ENCODE peak calls at places on chromosomes 4 and X, in ten cellular contexts. One of them, this sample, is unnamed.

GRCh38 chr4:76526585-76526990 is 91.6 kb downstream of the SHROOM3 start:
- DNase-seq in K562: no peak
- DNase-seq in spleen: no peak
- DNase-seq in AG04450: peak
- DNase-seq in A673: no peak
- DNase-seq in HCT116: no peak
- DNase-seq in astrocyte of the spinal cord: peak
- DNase-seq in fibroblast of mammary gland: no peak
- DNase-seq in esophagus muscularis mucosa: no peak
- DNase-seq in GM12864: no peak
- DNase-seq in this sample: no peak

GRCh38 chrX:29295987-29296680 is 708.9 kb downstream of the IL1RAPL1 start:
- DNase-seq in A673: no peak
- DNase-seq in AG04450: no peak
- DNase-seq in astrocyte of the spinal cord: peak
- DNase-seq in HCT116: no peak
- DNase-seq in GM12864: no peak
- DNase-seq in spleen: no peak
- DNase-seq in K562: no peak
- DNase-seq in esophagus muscularis mucosa: no peak
- DNase-seq in fibroblast of mammary gland: peak
- DNase-seq in this sample: no peak

GRCh38 chr4:143178923-143179322 is 5.8 kb upstream of the USP38 start:
- DNase-seq in A673: no peak
- DNase-seq in GM12864: no peak
- DNase-seq in spleen: no peak
- DNase-seq in K562: no peak
- DNase-seq in AG04450: no peak
- DNase-seq in astrocyte of the spinal cord: no peak
- DNase-seq in fibroblast of mammary gland: no peak
- DNase-seq in HCT116: no peak
- DNase-seq in esophagus muscularis mucosa: no peak
- DNase-seq in this sample: no peak

GRCh38 chr4:99087887-99088484 is 602 bp downstream of the ADH5 start:
- DNase-seq in K562: no peak
- DNase-seq in spleen: no peak
- DNase-seq in AG04450: peak
- DNase-seq in fibroblast of mammary gland: peak
- DNase-seq in GM12864: no peak
- DNase-seq in A673: peak
- DNase-seq in astrocyte of the spinal cord: peak
- DNase-seq in HCT116: no peak
- DNase-seq in esophagus muscularis mucosa: peak
- DNase-seq in this sample: peak

GRCh38 chr4:128177376-128177959 is 110.1 kb downstream of the PGRMC2 start:
- DNase-seq in K562: peak
- DNase-seq in AG04450: no peak
- DNase-seq in esophagus muscularis mucosa: no peak
- DNase-seq in A673: no peak
- DNase-seq in astrocyte of the spinal cord: peak
- DNase-seq in HCT116: no peak
- DNase-seq in GM12864: no peak
- DNase-seq in spleen: no peak
- DNase-seq in fibroblast of mammary gland: no peak
- DNase-seq in this sample: no peak

GRCh38 chr4:104967034-104967401 is 179.7 kb upstream of the TET2 start:
- DNase-seq in esophagus muscularis mucosa: no peak
- DNase-seq in astrocyte of the spinal cord: no peak
- DNase-seq in fibroblast of mammary gland: no peak
- DNase-seq in AG04450: no peak
- DNase-seq in A673: no peak
- DNase-seq in GM12864: no peak
- DNase-seq in HCT116: no peak
- DNase-seq in K562: no peak
- DNase-seq in spleen: no peak
- DNase-seq in this sample: no peak

GRCh38 chr4:43875655-43876054 is 573.0 kb downstream of the KCTD8 start:
- DNase-seq in AG04450: no peak
- DNase-seq in GM12864: no peak
- DNase-seq in HCT116: no peak
- DNase-seq in fibroblast of mammary gland: no peak
- DNase-seq in A673: no peak
- DNase-seq in astrocyte of the spinal cord: no peak
- DNase-seq in K562: no peak
- DNase-seq in esophagus muscularis mucosa: no peak
- DNase-seq in spleen: no peak
- DNase-seq in this sample: no peak

GRCh38 chr4:150280081-150280950 is 202.1 kb downstream of the DCLK2 start:
- DNase-seq in fibroblast of mammary gland: peak
- DNase-seq in esophagus muscularis mucosa: no peak
- DNase-seq in K562: no peak
- DNase-seq in AG04450: peak
- DNase-seq in spleen: no peak
- DNase-seq in astrocyte of the spinal cord: peak
- DNase-seq in GM12864: no peak
- DNase-seq in HCT116: no peak
- DNase-seq in A673: peak
- DNase-seq in this sample: peak

GRCh38 chr4:118989098-118990080 is 100.7 kb downstream of the SYNPO2 start:
- DNase-seq in GM12864: no peak
- DNase-seq in esophagus muscularis mucosa: peak
- DNase-seq in HCT116: no peak
- DNase-seq in spleen: no peak
- DNase-seq in AG04450: no peak
- DNase-seq in K562: no peak
- DNase-seq in A673: no peak
- DNase-seq in astrocyte of the spinal cord: peak
- DNase-seq in fibroblast of mammary gland: peak
- DNase-seq in this sample: peak

GRCh38 chr4:112968456-112969159 is 80.8 kb upstream of the ANK2 start:
- DNase-seq in esophagus muscularis mucosa: no peak
- DNase-seq in fibroblast of mammary gland: peak
- DNase-seq in AG04450: no peak
- DNase-seq in astrocyte of the spinal cord: peak
- DNase-seq in GM12864: no peak
- DNase-seq in K562: no peak
- DNase-seq in HCT116: no peak
- DNase-seq in A673: no peak
- DNase-seq in spleen: no peak
- DNase-seq in this sample: no peak

GRCh38 chr4:112970903-112971302 is 78.5 kb upstream of the ANK2 start:
- DNase-seq in GM12864: no peak
- DNase-seq in K562: no peak
- DNase-seq in HCT116: no peak
- DNase-seq in astrocyte of the spinal cord: no peak
- DNase-seq in spleen: no peak
- DNase-seq in AG04450: no peak
- DNase-seq in esophagus muscularis mucosa: no peak
- DNase-seq in A673: no peak
- DNase-seq in fibroblast of mammary gland: no peak
- DNase-seq in this sample: no peak

GRCh38 chr4:112966701-112967100 is 82.8 kb upstream of the ANK2 start:
- DNase-seq in fibroblast of mammary gland: no peak
- DNase-seq in esophagus muscularis mucosa: no peak
- DNase-seq in GM12864: no peak
- DNase-seq in AG04450: no peak
- DNase-seq in astrocyte of the spinal cord: no peak
- DNase-seq in A673: no peak
- DNase-seq in K562: no peak
- DNase-seq in HCT116: no peak
- DNase-seq in spleen: no peak
- DNase-seq in this sample: no peak

DNA sequence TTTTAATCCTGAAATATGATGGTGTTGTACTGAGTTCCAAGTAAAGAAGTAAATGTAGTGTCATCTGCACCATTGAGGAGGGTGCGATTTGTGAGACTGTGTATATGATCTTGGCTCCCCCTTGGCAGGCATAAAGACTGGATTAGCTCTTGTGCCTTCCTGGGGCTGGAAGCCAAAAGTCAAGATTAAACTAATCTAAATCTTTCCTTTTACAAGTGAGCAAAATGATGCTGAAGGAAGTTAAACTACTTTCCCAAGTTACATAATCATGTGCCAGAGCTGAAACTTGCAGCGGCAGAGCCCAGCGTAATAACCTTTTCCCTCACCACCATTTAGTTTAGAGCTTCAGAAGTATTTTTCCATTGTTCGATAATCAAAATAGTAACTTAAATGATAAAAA is 82.3 kb upstream of the ANK2 start:
- DNase-seq in astrocyte of the spinal cord: no peak
- DNase-seq in AG04450: no peak
- DNase-seq in esophagus muscularis mucosa: no peak
- DNase-seq in A673: peak
- DNase-seq in GM12864: no peak
- DNase-seq in fibroblast of mammary gland: no peak
- DNase-seq in K562: no peak
- DNase-seq in HCT116: no peak
- DNase-seq in spleen: no peak
- DNase-seq in this sample: no peak
- TF ChIP-seq CTCF in astrocyte of the spinal cord: no peak
- TF ChIP-seq CTCF in AG04450: no peak
- TF ChIP-seq CTCF in esophagus muscularis mucosa: no peak
- TF ChIP-seq CTCF in A673: no peak
- TF ChIP-seq CTCF in GM12864: no peak
- TF ChIP-seq CTCF in fibroblast of mammary gland: no peak
- TF ChIP-seq CTCF in K562: no peak
- TF ChIP-seq CTCF in HCT116: no peak
- TF ChIP-seq CTCF in spleen: no peak
- TF ChIP-seq CTCF in this sample: no peak

DNA sequence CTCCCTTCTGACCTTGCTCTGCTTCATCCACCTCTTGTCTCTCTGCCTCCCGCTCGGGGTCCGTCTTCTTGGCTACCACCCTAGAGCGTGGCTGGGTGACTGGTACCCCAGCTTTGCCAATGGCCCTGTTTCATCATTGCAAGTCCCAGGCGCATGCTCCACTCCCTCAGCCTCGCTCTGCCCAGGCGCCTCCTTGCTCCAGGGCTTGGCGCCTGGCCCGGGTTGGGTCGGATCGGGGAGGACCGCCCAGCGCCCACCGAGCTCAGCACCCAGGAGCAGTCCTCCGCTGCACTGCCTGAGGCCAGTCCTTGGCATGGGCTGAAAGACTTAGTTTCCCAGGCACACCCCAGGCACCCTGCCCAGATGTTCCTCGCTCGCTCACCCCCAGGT is 577 bp downstream of the BGN start:
- DNase-seq in HCT116: no peak
- DNase-seq in astrocyte of the spinal cord: peak
- DNase-seq in GM12864: no peak
- DNase-seq in K562: no peak
- DNase-seq in A673: no peak
- DNase-seq in spleen: no peak
- DNase-seq in esophagus muscularis mucosa: no peak
- DNase-seq in AG04450: no peak
- DNase-seq in fibroblast of mammary gland: no peak
- DNase-seq in this sample: no peak
- H3K4me3 ChIP-seq in HCT116: no peak
- H3K4me3 ChIP-seq in astrocyte of the spinal cord: peak
- H3K4me3 ChIP-seq in GM12864: no peak
- H3K4me3 ChIP-seq in K562: no peak
- H3K4me3 ChIP-seq in A673: peak
- H3K4me3 ChIP-seq in spleen: peak
- H3K4me3 ChIP-seq in esophagus muscularis mucosa: peak
- H3K4me3 ChIP-seq in AG04450: peak
- H3K4me3 ChIP-seq in fibroblast of mammary gland: peak
- H3K4me3 ChIP-seq in this sample: peak

GRCh38 chr4:2698504-2698903 is 57.6 kb downstream of the TNIP2 start:
- DNase-seq in AG04450: no peak
- DNase-seq in astrocyte of the spinal cord: no peak
- DNase-seq in GM12864: no peak
- DNase-seq in K562: no peak
- DNase-seq in HCT116: no peak
- DNase-seq in esophagus muscularis mucosa: no peak
- DNase-seq in spleen: no peak
- DNase-seq in A673: no peak
- DNase-seq in fibroblast of mammary gland: no peak
- DNase-seq in this sample: no peak

GRCh38 chr4:2695661-2696060 is 60.5 kb downstream of the TNIP2 start:
- DNase-seq in K562: no peak
- DNase-seq in spleen: no peak
- DNase-seq in esophagus muscularis mucosa: no peak
- DNase-seq in A673: no peak
- DNase-seq in HCT116: no peak
- DNase-seq in GM12864: no peak
- DNase-seq in astrocyte of the spinal cord: no peak
- DNase-seq in fibroblast of mammary gland: no peak
- DNase-seq in AG04450: no peak
- DNase-seq in this sample: no peak

GRCh38 chr4:2694691-2695090 is 61.4 kb downstream of the TNIP2 start:
- DNase-seq in esophagus muscularis mucosa: no peak
- DNase-seq in GM12864: no peak
- DNase-seq in fibroblast of mammary gland: peak
- DNase-seq in HCT116: no peak
- DNase-seq in AG04450: no peak
- DNase-seq in spleen: no peak
- DNase-seq in A673: no peak
- DNase-seq in astrocyte of the spinal cord: peak
- DNase-seq in K562: no peak
- DNase-seq in this sample: no peak

GRCh38 chr4:2697995-2698414 is 58.1 kb downstream of the TNIP2 start:
- DNase-seq in K562: no peak
- DNase-seq in A673: no peak
- DNase-seq in fibroblast of mammary gland: no peak
- DNase-seq in GM12864: no peak
- DNase-seq in esophagus muscularis mucosa: no peak
- DNase-seq in spleen: no peak
- DNase-seq in astrocyte of the spinal cord: no peak
- DNase-seq in AG04450: no peak
- DNase-seq in HCT116: no peak
- DNase-seq in this sample: no peak

GRCh38 chr4:2696423-2696822 is 59.7 kb downstream of the TNIP2 start:
- DNase-seq in GM12864: peak
- DNase-seq in K562: no peak
- DNase-seq in esophagus muscularis mucosa: no peak
- DNase-seq in HCT116: no peak
- DNase-seq in A673: no peak
- DNase-seq in AG04450: no peak
- DNase-seq in fibroblast of mammary gland: no peak
- DNase-seq in spleen: peak
- DNase-seq in astrocyte of the spinal cord: no peak
- DNase-seq in this sample: no peak
- TF ChIP-seq CTCF in GM12864: peak
- TF ChIP-seq CTCF in K562: no peak
- TF ChIP-seq CTCF in esophagus muscularis mucosa: no peak
- TF ChIP-seq CTCF in HCT116: no peak
- TF ChIP-seq CTCF in A673: no peak
- TF ChIP-seq CTCF in AG04450: no peak
- TF ChIP-seq CTCF in fibroblast of mammary gland: no peak
- TF ChIP-seq CTCF in spleen: no peak
- TF ChIP-seq CTCF in astrocyte of the spinal cord: no peak
- TF ChIP-seq CTCF in this sample: no peak

DNA sequence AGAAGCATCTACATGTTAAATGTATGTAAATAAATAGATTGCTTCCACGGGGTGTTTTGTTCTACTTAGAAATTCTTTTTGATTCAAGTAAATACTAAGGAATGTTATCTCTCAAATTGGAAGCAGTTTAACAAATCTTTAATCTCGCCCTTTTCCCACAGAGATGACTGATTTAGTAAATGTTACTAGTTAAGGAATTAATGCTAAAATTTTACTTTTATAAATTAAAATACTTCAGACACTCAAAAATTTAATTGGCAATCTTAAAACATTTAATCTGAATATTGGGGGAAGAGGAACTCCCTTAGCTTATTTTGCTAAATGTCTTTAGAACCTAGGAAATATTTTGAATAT is 12.1 kb downstream of the LARP7 start:
- DNase-seq in astrocyte of the spinal cord: peak
- DNase-seq in spleen: no peak
- DNase-seq in HCT116: no peak
- DNase-seq in esophagus muscularis mucosa: no peak
- DNase-seq in K562: no peak
- DNase-seq in A673: no peak
- DNase-seq in AG04450: no peak
- DNase-seq in GM12864: no peak
- DNase-seq in fibroblast of mammary gland: no peak
- DNase-seq in this sample: no peak
- H3K4me3 ChIP-seq in astrocyte of the spinal cord: no peak
- H3K4me3 ChIP-seq in spleen: no peak
- H3K4me3 ChIP-seq in HCT116: no peak
- H3K4me3 ChIP-seq in esophagus muscularis mucosa: no peak
- H3K4me3 ChIP-seq in K562: no peak
- H3K4me3 ChIP-seq in A673: no peak
- H3K4me3 ChIP-seq in AG04450: no peak
- H3K4me3 ChIP-seq in GM12864: no peak
- H3K4me3 ChIP-seq in fibroblast of mammary gland: no peak
- H3K4me3 ChIP-seq in this sample: no peak

This sample was measured in AG09309.